ENCODE peak calls at places on chromosome 6, in ten cellular contexts. Y is fibroblast of lung, J is HepG2, Z is psoas muscle, I is cardiac muscle cell, L is Karpas-422, S is SK-N-SH, H is GM23248, O is left ventricle myocardium inferior, X is A549. R is an unnamed sample.
A peak's percentile ranks its signal among the peaks of the same experiment; 100 is the strongest.

GRCh38 chr6:135193221-135193620 is 12.1 kb downstream of the MYB start:
- DNase-seq in Y (no peak), J (no peak), Z (no peak), I (no peak), L (no peak), S (no peak), H (no peak), O (no peak), X (no peak), R (no peak)

GRCh38 chr6:110552901-110553641 is 76.7 kb upstream of the SLC22A16 start:
- DNase-seq in Y (no peak), J (no peak), Z (no peak), I (no peak), L (no peak), S (no peak), H (no peak), O (no peak), X (no peak), R (no peak)

GRCh38 chr6:108699290-108700041 is 138.7 kb downstream of the FOXO3 start:
- DNase-seq in Y (no peak), J (no peak), Z (no peak), I (peak; percentile 73), L (no peak), S (no peak), H (no peak), O (peak; percentile 53), X (no peak), R (no peak)

GRCh38 chr6:119322715-119323350 is 26.7 kb downstream of the MAN1A1 start:
- DNase-seq in Y (no peak), J (no peak), Z (no peak), I (no peak), L (no peak), S (no peak), H (no peak), O (no peak), X (no peak), R (no peak)

GRCh38 chr6:82067021-82067420 is 180.5 kb downstream of the IBTK start:
- DNase-seq in Y (peak; percentile 6), J (no peak), Z (no peak), I (no peak), L (no peak), S (no peak), H (peak; percentile 7), O (no peak), X (no peak), R (no peak)

GRCh38 chr6:112232845-112233256 is 21.5 kb downstream of the LAMA4 start:
- DNase-seq in Y (peak; percentile 98), J (no peak), Z (no peak), I (no peak), L (no peak), S (peak; percentile 59), H (peak; percentile 84), O (peak; percentile 29), X (no peak), R (no peak)

GRCh38 chr6:97885844-97886243 is 602.8 kb upstream of the MMS22L start:
- DNase-seq in Y (no peak), J (no peak), Z (no peak), I (no peak), L (no peak), S (peak; percentile 30), H (no peak), O (no peak), X (no peak), R (no peak)

GRCh38 chr6:106254636-106255035 is 70.9 kb downstream of the ATG5 start:
- DNase-seq in Y (peak; percentile 62), J (no peak), Z (no peak), I (peak; percentile 11), L (no peak), S (no peak), H (peak; percentile 78), O (no peak), X (no peak), R (no peak)

GRCh38 chr6:4355241-4355640 is 219.9 kb upstream of the ECI2 start:
- DNase-seq in Y (peak; percentile 94), J (no peak), Z (no peak), I (peak; percentile 46), L (no peak), S (no peak), H (peak; percentile 96), O (no peak), X (peak; percentile 65), R (no peak)

GRCh38 chr6:33740204-33740608 is 6.5 kb downstream of the IP6K3 start:
- DNase-seq in Y (no peak), J (peak; percentile 45), Z (peak; percentile 85), I (no peak), L (no peak), S (no peak), H (no peak), O (peak; percentile 50), X (no peak), R (no peak)

GRCh38 chr6:170421921-170422320 is 115.4 kb downstream of the FAM120B start:
- DNase-seq in Y (no peak), J (no peak), Z (no peak), I (no peak), L (no peak), S (no peak), H (no peak), O (no peak), X (no peak), R (no peak)

GRCh38 chr6:31574106-31575061 is 981 bp upstream of the TNF start:
- DNase-seq in Y (no peak), J (no peak), Z (no peak), I (no peak), L (peak; percentile 83), S (no peak), H (no peak), O (no peak), X (no peak), R (no peak)

GRCh38 chr6:73145690-73146089 is 79.6 kb downstream of the KHDC1L start:
- DNase-seq in Y (no peak), J (no peak), Z (no peak), I (no peak), L (no peak), S (no peak), H (no peak), O (no peak), X (no peak), R (no peak)

GRCh38 chr6:147737084-147737483 is 228.6 kb downstream of the SAMD5 start:
- DNase-seq in Y (no peak), J (no peak), Z (no peak), I (no peak), L (no peak), S (no peak), H (no peak), O (no peak), X (no peak), R (no peak)

GRCh38 chr6:78460711-78461110 is 406.6 kb upstream of the IRAK1BP1 start:
- DNase-seq in Y (no peak), J (no peak), Z (no peak), I (no peak), L (no peak), S (no peak), H (no peak), O (no peak), X (no peak), R (no peak)

GRCh38 chr6:26215200-26216014 is 128.2 kb downstream of the HFE start:
- DNase-seq in Y (peak; percentile 44), J (peak; percentile 39), Z (no peak), I (peak; percentile 37), L (peak; percentile 54), S (no peak), H (peak; percentile 29), O (no peak), X (no peak), R (no peak)

GRCh38 chr6:55954436-55954835 is 79.0 kb upstream of the BMP5 start:
- DNase-seq in Y (no peak), J (no peak), Z (no peak), I (no peak), L (no peak), S (no peak), H (no peak), O (no peak), X (no peak), R (no peak)

GRCh38 chr6:99550046-99550445 is 18.4 kb downstream of the CCNC start:
- DNase-seq in Y (no peak), J (no peak), Z (no peak), I (no peak), L (no peak), S (no peak), H (no peak), O (no peak), X (no peak), R (no peak)

GRCh38 chr6:99543968-99544367 is 24.5 kb downstream of the CCNC start:
- DNase-seq in Y (no peak), J (no peak), Z (no peak), I (no peak), L (no peak), S (no peak), H (peak; percentile 3), O (no peak), X (no peak), R (no peak)

GRCh38 chr6:99547526-99547925 is 20.9 kb downstream of the CCNC start:
- DNase-seq in Y (no peak), J (no peak), Z (no peak), I (no peak), L (no peak), S (no peak), H (no peak), O (no peak), X (no peak), R (no peak)

GRCh38 chr6:99545442-99545841 is 23.0 kb downstream of the CCNC start:
- DNase-seq in Y (no peak), J (no peak), Z (no peak), I (no peak), L (no peak), S (no peak), H (no peak), O (no peak), X (no peak), R (no peak)

GRCh38 chr6:99548706-99549105 is 19.8 kb downstream of the CCNC start:
- DNase-seq in Y (no peak), J (no peak), Z (no peak), I (no peak), L (no peak), S (no peak), H (no peak), O (no peak), X (no peak), R (no peak)
- H3K4me1 ChIP-seq in Y (no peaks in the 10 kb centered on the region), J (no peaks in the 10 kb centered on the region), Z (peaks cover 7% of the 10 kb centered on the region), I (no peaks in the 10 kb centered on the region), L (no peaks in the 10 kb centered on the region), S (no peaks in the 10 kb centered on the region), H (no peaks in the 10 kb centered on the region), O (peaks cover 6% of the 10 kb centered on the region), X (no peaks in the 10 kb centered on the region), R (no peaks in the 10 kb centered on the region)

GRCh38 chr6:41732601-41733348 is 2.6 kb downstream of the TFEB start:
- DNase-seq in Y (no peak), J (no peak), Z (no peak), I (no peak), L (peak; percentile 85), S (no peak), H (peak; percentile 22), O (no peak), X (no peak), R (peak; percentile 49)
- H3K4me1 ChIP-seq in Y (peaks cover 3% of the 10 kb centered on the region), J (peaks cover 62% of the 10 kb centered on the region), Z (peaks cover 56% of the 10 kb centered on the region), I (peaks cover 14% of the 10 kb centered on the region), L (peaks cover 68% of the 10 kb centered on the region), S (peaks cover 54% of the 10 kb centered on the region), H (peaks cover 14% of the 10 kb centered on the region), O (peaks cover 74% of the 10 kb centered on the region), X (peaks cover 31% of the 10 kb centered on the region), R (no peaks in the 10 kb centered on the region)

GRCh38 chr6:15305496-15305895 is 59.6 kb downstream of the JARID2 start:
- DNase-seq in Y (no peak), J (no peak), Z (no peak), I (no peak), L (no peak), S (no peak), H (no peak), O (no peak), X (no peak), R (no peak)
- H3K4me1 ChIP-seq in Y (peaks cover 8% of the 10 kb centered on the region), J (peaks cover 50% of the 10 kb centered on the region), Z (peaks cover 64% of the 10 kb centered on the region), I (peaks cover 35% of the 10 kb centered on the region), L (no peaks in the 10 kb centered on the region), S (peaks cover 23% of the 10 kb centered on the region), H (peaks cover 54% of the 10 kb centered on the region), O (peaks cover 90% of the 10 kb centered on the region), X (peaks cover 18% of the 10 kb centered on the region), R (peaks cover under 1% of the 10 kb centered on the region)

GRCh38 chr6:1607557-1608221 is 2.0 kb upstream of the FOXC1 start:
- DNase-seq in Y (no peak), J (peak; percentile 52), Z (no peak), I (no peak), L (no peak), S (no peak), H (peak; percentile 31), O (no peak), X (no peak), R (peak; percentile 79)
- H3K4me1 ChIP-seq in Y (peaks cover 4% of the 10 kb centered on the region), J (peaks cover 55% of the 10 kb centered on the region), Z (peaks cover 19% of the 10 kb centered on the region), I (peaks cover 15% of the 10 kb centered on the region), L (peaks cover 2% of the 10 kb centered on the region), S (peaks cover 8% of the 10 kb centered on the region), H (peaks cover 3% of the 10 kb centered on the region), O (peaks cover 66% of the 10 kb centered on the region), X (peaks cover 5% of the 10 kb centered on the region), R (no peaks in the 10 kb centered on the region)

R was measured in aorta.